ENCODE peak calls at places on chromosomes 2 and 18, in nine cellular contexts. One of them, this sample, is unnamed.

GRCh38 chr2:172230783-172231446 is 128.2 kb upstream of the DLX2 start:
- DNase-seq in ovary: no peak
- DNase-seq in NB4: no peak
- DNase-seq in neuronal stem cell: no peak
- DNase-seq in heart left ventricle: no peak
- DNase-seq in prostate gland: peak
- DNase-seq in Peyer's patch: no peak
- DNase-seq in H7: no peak
- DNase-seq in GM23338: no peak
- DNase-seq in this sample: no peak

GRCh38 chr2:219681301-219682290 is 54.2 kb downstream of the SLC4A3 start:
- DNase-seq in ovary: no peak
- DNase-seq in NB4: no peak
- DNase-seq in neuronal stem cell: no peak
- DNase-seq in heart left ventricle: no peak
- DNase-seq in prostate gland: no peak
- DNase-seq in Peyer's patch: no peak
- DNase-seq in H7: no peak
- DNase-seq in GM23338: no peak
- DNase-seq in this sample: no peak

GRCh38 chr18:33733376-33733775 is 155.4 kb downstream of the ASXL3 start:
- DNase-seq in ovary: no peak
- DNase-seq in NB4: no peak
- DNase-seq in neuronal stem cell: no peak
- DNase-seq in heart left ventricle: no peak
- DNase-seq in prostate gland: peak
- DNase-seq in Peyer's patch: no peak
- DNase-seq in H7: no peak
- DNase-seq in GM23338: no peak
- DNase-seq in this sample: no peak

GRCh38 chr18:65788373-65788772 is 37.6 kb downstream of the CDH7 start:
- DNase-seq in ovary: no peak
- DNase-seq in NB4: no peak
- DNase-seq in neuronal stem cell: no peak
- DNase-seq in heart left ventricle: no peak
- DNase-seq in prostate gland: no peak
- DNase-seq in Peyer's patch: no peak
- DNase-seq in H7: no peak
- DNase-seq in GM23338: no peak
- DNase-seq in this sample: no peak

GRCh38 chr18:23588836-23589560 is 2.7 kb upstream of the NPC1 start:
- DNase-seq in ovary: no peak
- DNase-seq in NB4: no peak
- DNase-seq in neuronal stem cell: no peak
- DNase-seq in heart left ventricle: no peak
- DNase-seq in prostate gland: peak
- DNase-seq in Peyer's patch: no peak
- DNase-seq in H7: no peak
- DNase-seq in GM23338: peak
- DNase-seq in this sample: no peak

GRCh38 chr2:53424902-53425301 is 342.7 kb upstream of the CHAC2 start:
- DNase-seq in ovary: no peak
- DNase-seq in NB4: peak
- DNase-seq in neuronal stem cell: no peak
- DNase-seq in heart left ventricle: no peak
- DNase-seq in prostate gland: no peak
- DNase-seq in Peyer's patch: no peak
- DNase-seq in H7: no peak
- DNase-seq in GM23338: no peak
- DNase-seq in this sample: no peak

GRCh38 chr2:36698978-36699377 is 2.5 kb downstream of the VIT start:
- DNase-seq in ovary: no peak
- DNase-seq in NB4: peak
- DNase-seq in neuronal stem cell: no peak
- DNase-seq in heart left ventricle: no peak
- DNase-seq in prostate gland: no peak
- DNase-seq in Peyer's patch: no peak
- DNase-seq in H7: no peak
- DNase-seq in GM23338: no peak
- DNase-seq in this sample: no peak

GRCh38 chr2:207083361-207084080 is 82.2 kb downstream of the KLF7 start:
- DNase-seq in ovary: no peak
- DNase-seq in NB4: no peak
- DNase-seq in neuronal stem cell: no peak
- DNase-seq in heart left ventricle: no peak
- DNase-seq in prostate gland: no peak
- DNase-seq in Peyer's patch: no peak
- DNase-seq in H7: no peak
- DNase-seq in GM23338: no peak
- DNase-seq in this sample: no peak

GRCh38 chr2:160194351-160194750 is 5.7 kb downstream of the ITGB6 start:
- DNase-seq in ovary: no peak
- DNase-seq in NB4: no peak
- DNase-seq in neuronal stem cell: no peak
- DNase-seq in heart left ventricle: no peak
- DNase-seq in prostate gland: no peak
- DNase-seq in Peyer's patch: no peak
- DNase-seq in H7: no peak
- DNase-seq in GM23338: no peak
- DNase-seq in this sample: no peak

GRCh38 chr18:79625924-79626561 is 53.6 kb upstream of the CTDP1 start:
- DNase-seq in ovary: no peak
- DNase-seq in NB4: no peak
- DNase-seq in neuronal stem cell: no peak
- DNase-seq in heart left ventricle: no peak
- DNase-seq in prostate gland: no peak
- DNase-seq in Peyer's patch: no peak
- DNase-seq in H7: no peak
- DNase-seq in GM23338: no peak
- DNase-seq in this sample: no peak

GRCh38 chr2:111703759-111704158 is 180.2 kb downstream of the ANAPC1 start:
- DNase-seq in ovary: no peak
- DNase-seq in NB4: peak
- DNase-seq in neuronal stem cell: no peak
- DNase-seq in heart left ventricle: no peak
- DNase-seq in prostate gland: no peak
- DNase-seq in Peyer's patch: no peak
- DNase-seq in H7: peak
- DNase-seq in GM23338: no peak
- DNase-seq in this sample: no peak

GRCh38 chr2:10331702-10332401 is 29.1 kb downstream of the HPCAL1 start:
- DNase-seq in ovary: no peak
- DNase-seq in NB4: peak
- DNase-seq in neuronal stem cell: no peak
- DNase-seq in heart left ventricle: no peak
- DNase-seq in prostate gland: no peak
- DNase-seq in Peyer's patch: no peak
- DNase-seq in H7: no peak
- DNase-seq in GM23338: no peak
- DNase-seq in this sample: peak

DNA sequence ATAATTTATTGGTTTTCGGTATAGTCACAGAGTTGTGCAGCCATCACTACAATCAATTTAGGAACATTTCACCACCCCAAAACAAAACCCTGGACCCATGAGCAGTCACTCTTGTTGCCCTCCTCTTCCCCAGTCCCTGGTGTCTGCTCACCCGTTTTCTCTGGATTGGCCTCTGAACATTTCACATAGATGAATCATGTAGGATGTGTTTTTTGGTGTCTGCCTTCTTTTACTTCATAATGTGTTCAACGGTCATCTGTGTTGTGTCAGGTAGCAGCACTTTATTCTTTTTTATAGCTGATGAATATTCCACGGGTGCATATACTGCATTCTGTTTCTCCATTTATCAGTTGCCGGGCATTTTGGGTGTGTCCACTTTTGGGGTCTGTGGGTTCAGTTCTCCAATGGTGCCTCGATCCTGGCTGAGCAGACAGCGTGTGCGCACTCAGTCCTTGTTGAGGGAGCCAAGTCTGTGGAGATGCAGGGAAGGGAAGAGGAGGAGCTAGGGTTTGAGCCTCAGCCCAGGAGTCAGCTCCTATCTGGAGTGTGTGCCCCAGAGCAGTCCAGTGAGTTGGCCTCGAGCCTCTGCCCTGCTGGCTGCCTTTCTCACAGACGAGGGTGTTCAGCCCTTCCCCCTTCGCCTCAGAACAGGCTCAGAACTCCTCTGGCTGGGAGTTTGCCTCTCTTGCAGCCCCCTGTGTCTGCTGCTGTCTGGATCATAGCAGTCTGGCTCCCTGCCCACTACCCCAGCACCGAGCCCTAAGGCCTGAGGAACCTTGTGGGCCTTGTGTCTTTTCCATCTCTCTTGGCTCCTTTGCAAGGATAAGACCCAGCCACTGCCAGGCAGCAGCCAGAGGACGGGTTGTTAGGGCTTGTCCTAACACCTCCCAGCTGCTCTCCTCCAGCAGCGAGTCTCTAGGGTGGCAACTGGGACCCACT is 18.0 kb downstream of the C2orf74 start:
- DNase-seq in ovary: peak
- DNase-seq in NB4: no peak
- DNase-seq in neuronal stem cell: no peak
- DNase-seq in heart left ventricle: peak
- DNase-seq in prostate gland: peak
- DNase-seq in Peyer's patch: no peak
- DNase-seq in H7: no peak
- DNase-seq in GM23338: peak
- DNase-seq in this sample: peak
- H3K4me3 ChIP-seq in ovary: peak
- H3K4me3 ChIP-seq in NB4: peak
- H3K4me3 ChIP-seq in neuronal stem cell: no peak
- H3K4me3 ChIP-seq in heart left ventricle: peak
- H3K4me3 ChIP-seq in prostate gland: no peak
- H3K4me3 ChIP-seq in Peyer's patch: no peak
- H3K4me3 ChIP-seq in H7: no peak
- H3K4me3 ChIP-seq in GM23338: no peak
- H3K4me3 ChIP-seq in this sample: no peak

DNA sequence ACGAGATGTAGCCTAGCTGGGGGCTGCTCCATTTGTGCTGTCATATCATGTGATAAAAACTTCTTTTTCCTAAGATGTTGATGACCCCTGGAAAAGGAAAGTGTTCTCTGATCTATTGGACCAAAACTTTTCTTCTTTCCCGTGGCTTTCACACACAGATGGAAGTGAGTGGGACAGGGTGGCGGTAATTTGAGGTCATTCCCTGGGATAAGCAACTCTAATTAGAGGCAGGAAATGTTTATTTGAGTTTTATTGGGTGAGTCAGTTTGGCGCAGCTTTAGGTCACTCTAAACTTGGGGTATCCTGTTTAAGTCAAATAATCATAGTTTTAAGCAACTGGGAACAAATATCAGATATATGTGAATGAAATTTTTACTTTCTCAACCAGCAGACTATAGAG is 221.0 kb upstream of the EPAS1 start:
- DNase-seq in ovary: no peak
- DNase-seq in NB4: no peak
- DNase-seq in neuronal stem cell: no peak
- DNase-seq in heart left ventricle: no peak
- DNase-seq in prostate gland: no peak
- DNase-seq in Peyer's patch: no peak
- DNase-seq in H7: no peak
- DNase-seq in GM23338: no peak
- DNase-seq in this sample: no peak
- H3K4me3 ChIP-seq in ovary: no peak
- H3K4me3 ChIP-seq in NB4: no peak
- H3K4me3 ChIP-seq in neuronal stem cell: no peak
- H3K4me3 ChIP-seq in heart left ventricle: no peak
- H3K4me3 ChIP-seq in prostate gland: no peak
- H3K4me3 ChIP-seq in Peyer's patch: no peak
- H3K4me3 ChIP-seq in H7: no peak
- H3K4me3 ChIP-seq in GM23338: no peak
- H3K4me3 ChIP-seq in this sample: no peak

GRCh38 chr2:215843579-215843978 is 169.8 kb downstream of the MREG start:
- DNase-seq in ovary: no peak
- DNase-seq in NB4: no peak
- DNase-seq in neuronal stem cell: no peak
- DNase-seq in heart left ventricle: no peak
- DNase-seq in prostate gland: no peak
- DNase-seq in Peyer's patch: no peak
- DNase-seq in H7: no peak
- DNase-seq in GM23338: no peak
- DNase-seq in this sample: peak
- H3K4me3 ChIP-seq in ovary: no peak
- H3K4me3 ChIP-seq in NB4: no peak
- H3K4me3 ChIP-seq in neuronal stem cell: no peak
- H3K4me3 ChIP-seq in heart left ventricle: no peak
- H3K4me3 ChIP-seq in prostate gland: no peak
- H3K4me3 ChIP-seq in Peyer's patch: no peak
- H3K4me3 ChIP-seq in H7: no peak
- H3K4me3 ChIP-seq in GM23338: no peak
- H3K4me3 ChIP-seq in this sample: no peak

GRCh38 chr2:165432234-165432966 is 37.1 kb upstream of the CSRNP3 start:
- DNase-seq in ovary: no peak
- DNase-seq in NB4: no peak
- DNase-seq in neuronal stem cell: no peak
- DNase-seq in heart left ventricle: no peak
- DNase-seq in prostate gland: no peak
- DNase-seq in Peyer's patch: no peak
- DNase-seq in H7: peak
- DNase-seq in GM23338: peak
- DNase-seq in this sample: no peak

GRCh38 chr2:165434865-165435500 is 34.5 kb upstream of the CSRNP3 start:
- DNase-seq in ovary: no peak
- DNase-seq in NB4: no peak
- DNase-seq in neuronal stem cell: no peak
- DNase-seq in heart left ventricle: no peak
- DNase-seq in prostate gland: no peak
- DNase-seq in Peyer's patch: no peak
- DNase-seq in H7: no peak
- DNase-seq in GM23338: no peak
- DNase-seq in this sample: no peak

GRCh38 chr2:165440367-165440766 is 29.1 kb upstream of the CSRNP3 start:
- DNase-seq in ovary: no peak
- DNase-seq in NB4: no peak
- DNase-seq in neuronal stem cell: peak
- DNase-seq in heart left ventricle: no peak
- DNase-seq in prostate gland: no peak
- DNase-seq in Peyer's patch: no peak
- DNase-seq in H7: no peak
- DNase-seq in GM23338: no peak
- DNase-seq in this sample: no peak

GRCh38 chr2:165435611-165436010 is 33.9 kb upstream of the CSRNP3 start:
- DNase-seq in ovary: no peak
- DNase-seq in NB4: no peak
- DNase-seq in neuronal stem cell: peak
- DNase-seq in heart left ventricle: no peak
- DNase-seq in prostate gland: no peak
- DNase-seq in Peyer's patch: no peak
- DNase-seq in H7: no peak
- DNase-seq in GM23338: peak
- DNase-seq in this sample: no peak

DNA sequence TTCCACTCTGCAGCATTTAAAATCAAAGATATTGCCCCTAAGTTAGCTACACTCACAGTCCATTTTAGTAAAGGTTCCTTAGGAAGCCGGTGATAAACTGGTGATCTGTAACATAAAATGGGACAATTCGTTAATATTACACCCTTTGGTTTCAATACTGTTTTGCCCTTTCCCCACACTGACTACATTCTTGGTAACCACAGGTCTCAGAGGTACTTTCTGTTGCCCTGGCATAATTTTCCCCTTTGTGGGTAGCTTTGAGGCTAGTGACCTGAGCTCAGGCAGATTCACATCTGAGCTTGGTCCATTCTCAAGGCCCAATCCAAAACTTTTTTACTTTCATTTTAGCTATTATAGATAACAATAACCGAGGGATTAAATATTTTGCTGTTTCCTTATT is 32.9 kb upstream of the CSRNP3 start:
- DNase-seq in ovary: no peak
- DNase-seq in NB4: no peak
- DNase-seq in neuronal stem cell: no peak
- DNase-seq in heart left ventricle: no peak
- DNase-seq in prostate gland: no peak
- DNase-seq in Peyer's patch: no peak
- DNase-seq in H7: no peak
- DNase-seq in GM23338: no peak
- DNase-seq in this sample: no peak
- H3K4me3 ChIP-seq in ovary: no peak
- H3K4me3 ChIP-seq in NB4: no peak
- H3K4me3 ChIP-seq in neuronal stem cell: no peak
- H3K4me3 ChIP-seq in heart left ventricle: no peak
- H3K4me3 ChIP-seq in prostate gland: no peak
- H3K4me3 ChIP-seq in Peyer's patch: no peak
- H3K4me3 ChIP-seq in H7: no peak
- H3K4me3 ChIP-seq in GM23338: no peak
- H3K4me3 ChIP-seq in this sample: no peak